ENCODE peak calls at places on chromosomes 6 and 20, in nine cellular contexts. S is cardiac muscle cell; B is colonic mucosa; Z is CD8-positive, alpha-beta T cell; E is stimulated activated CD8-positive, alpha-beta memory T cell treated with anti-CD3 and anti-CD28 coated beads, Interleukin-4, amount 100 ng/mL, for 1 hour; D is glutamatergic neuron; T is GM12865; M is pulmonary artery endothelial cell; R is stimulated activated CD4-positive, alpha-beta T cell treated with anti-CD3 and anti-CD28 coated beads, Interleukin-4, amount 100 ng/mL, for 4 hours. I is an unnamed sample.

GRCh38 chr20:39259808-39260207 is 297.7 kb downstream of the DHX35 start:
- DNase-seq in D (no peak), R (no peak), S (no peak), B (no peak), M (no peak), E (no peak), T (no peak), Z (no peak), I (no peak)

GRCh38 chr6:133466666-133467065 is 225.5 kb downstream of the EYA4 start:
- DNase-seq in S (peak), R (no peak), D (no peak), B (no peak), M (no peak), Z (no peak), T (no peak), E (no peak), I (no peak)

GRCh38 chr6:14422917-14423316 is 305.3 kb downstream of the CD83 start:
- DNase-seq in T (no peak), R (no peak), Z (no peak), B (no peak), D (no peak), S (no peak), E (no peak), M (no peak), I (no peak)

GRCh38 chr6:19691465-19692167 is 145.6 kb upstream of the ID4 start:
- DNase-seq in T (no peak), M (no peak), E (no peak), S (peak), D (peak), R (no peak), B (no peak), Z (no peak), I (no peak)

GRCh38 chr6:70673601-70674000 is 5.9 kb downstream of the SMAP1 start:
- DNase-seq in S (peak), M (no peak), T (no peak), E (no peak), R (no peak), B (no peak), D (no peak), Z (no peak), I (no peak)

GRCh38 chr6:168154263-168154917 is 75.4 kb upstream of the FRMD1 start:
- DNase-seq in M (no peak), R (no peak), T (no peak), B (peak), S (no peak), Z (no peak), E (no peak), D (no peak), I (peak)

GRCh38 chr20:676315-676937 is 824 bp upstream of the SCRT2 start:
- DNase-seq in T (no peak), B (no peak), Z (no peak), R (no peak), M (no peak), E (no peak), S (no peak), D (peak), I (no peak)

GRCh38 chr6:93017626-93018025 is 401.7 kb downstream of the EPHA7 start:
- DNase-seq in T (no peak), R (no peak), M (no peak), S (no peak), B (no peak), E (no peak), D (no peak), Z (no peak), I (no peak)

GRCh38 chr6:4281341-4282293 is 146.2 kb upstream of the ECI2 start:
- DNase-seq in E (no peak), S (peak), Z (peak), M (no peak), T (peak), D (peak), R (no peak), B (peak), I (peak)

GRCh38 chr20:59573837-59574236 is 30.5 kb upstream of the PHACTR3 start:
- DNase-seq in D (no peak), R (no peak), T (no peak), S (no peak), M (no peak), Z (no peak), E (no peak), B (no peak), I (no peak)

GRCh38 chr6:108562503-108562993 is 1.8 kb downstream of the FOXO3 start:
- DNase-seq in D (peak), E (no peak), Z (no peak), T (no peak), R (no peak), B (peak), M (no peak), S (peak), I (peak)

GRCh38 chr20:54680872-54681297 is 205.5 kb downstream of the DOK5 start:
- DNase-seq in Z (no peak), E (no peak), S (peak), R (no peak), B (no peak), M (no peak), D (peak), T (peak), I (peak)

GRCh38 chr20:43690943-43691598 is 24.2 kb downstream of the MYBL2 start:
- DNase-seq in D (no peak), T (no peak), B (no peak), M (no peak), E (no peak), Z (no peak), R (no peak), S (peak), I (no peak)

GRCh38 chr20:52242237-52243230 is 51.0 kb upstream of the ZFP64 start:
- DNase-seq in D (no peak), S (peak), T (no peak), Z (no peak), E (no peak), R (no peak), B (no peak), M (no peak), I (no peak)

GRCh38 chr6:14211596-14211961 is 94.0 kb downstream of the CD83 start:
- DNase-seq in Z (peak), T (peak), D (peak), S (peak), R (peak), M (no peak), E (peak), B (peak), I (peak)

GRCh38 chr20:51022803-51023616 is at the start of gene KCNG1:
- DNase-seq in D (peak), T (no peak), M (peak), B (peak), Z (no peak), R (peak), E (no peak), S (peak), I (peak)

GRCh38 chr6:94487371-94487770 is 1068.0 kb upstream of the EPHA7 start:
- DNase-seq in M (no peak), T (no peak), B (no peak), D (no peak), R (no peak), Z (no peak), S (no peak), E (no peak), I (no peak)

GRCh38 chr6:75098709-75099108 is 107.1 kb downstream of the COL12A1 start:
- DNase-seq in S (peak), Z (no peak), R (no peak), D (no peak), B (peak), E (no peak), T (no peak), M (peak), I (peak)

GRCh38 chr6:34731393-34732060 is 25.8 kb upstream of the SNRPC start:
- DNase-seq in D (no peak), S (no peak), Z (no peak), R (no peak), T (no peak), E (no peak), B (no peak), M (no peak), I (no peak)

GRCh38 chr6:10278786-10279185 is 136.1 kb downstream of the TFAP2A start:
- DNase-seq in Z (no peak), D (no peak), T (no peak), E (no peak), B (no peak), R (no peak), S (no peak), M (no peak), I (no peak)

GRCh38 chr6:36848658-36849441 is 9.6 kb upstream of the CPNE5 start:
- DNase-seq in D (peak), M (no peak), T (no peak), R (no peak), S (peak), E (no peak), Z (no peak), B (peak), I (peak)

GRCh38 chr20:14972690-14973089 is 635.3 kb upstream of the FLRT3 start:
- DNase-seq in E (no peak), M (no peak), R (no peak), B (no peak), D (no peak), Z (no peak), T (no peak), S (no peak), I (no peak)

GRCh38 chr6:144319193-144319592 is 34.1 kb downstream of the UTRN start:
- DNase-seq in Z (no peak), T (no peak), S (no peak), D (no peak), M (no peak), R (no peak), E (no peak), B (no peak), I (no peak)

GRCh38 chr6:104365835-104366234 is 493.9 kb downstream of the HACE1 start:
- DNase-seq in D (no peak), S (no peak), E (no peak), B (no peak), R (no peak), T (no peak), Z (no peak), M (no peak), I (no peak)

GRCh38 chr6:24959333-24959732 is 23.6 kb upstream of the RIPOR2 start:
- DNase-seq in B (no peak), D (no peak), S (no peak), M (no peak), E (no peak), Z (no peak), T (no peak), R (no peak), I (no peak)

GRCh38 chr20:50308513-50309279 is 118.1 kb downstream of the CEBPB start:
- DNase-seq in D (no peak), Z (no peak), S (peak), M (peak), B (peak), E (no peak), T (no peak), R (no peak), I (no peak)

GRCh38 chr6:37990762-37991525 is 171.4 kb downstream of the ZFAND3 start:
- DNase-seq in T (no peak), S (peak), M (no peak), Z (no peak), D (no peak), E (no peak), B (no peak), R (no peak), I (no peak)

GRCh38 chr6:80543598-80544181 is 437.2 kb downstream of the BCKDHB start:
- DNase-seq in M (no peak), D (no peak), B (no peak), T (no peak), S (peak), R (no peak), E (no peak), Z (no peak), I (no peak)

GRCh38 chr6:8539446-8539845 is 104.1 kb upstream of the SLC35B3 start:
- DNase-seq in T (peak), D (no peak), E (no peak), Z (no peak), B (no peak), M (no peak), R (no peak), S (peak), I (no peak)

GRCh38 chr6:90458353-90459224 is 128.3 kb downstream of the MAP3K7 start:
- DNase-seq in S (peak), D (no peak), E (no peak), B (no peak), M (no peak), R (peak), Z (peak), T (peak), I (peak)

GRCh38 chr6:17101422-17102257 is at the start of gene STMND1:
- DNase-seq in B (peak), M (no peak), S (peak), D (peak), E (no peak), T (peak), R (no peak), Z (no peak), I (peak)

GRCh38 chr6:46199387-46199786 is 28.6 kb upstream of the ENPP5 start:
- DNase-seq in B (no peak), T (no peak), R (no peak), S (peak), Z (no peak), M (no peak), E (no peak), D (no peak), I (no peak)

GRCh38 chr6:98641929-98642328 is 192.4 kb upstream of the POU3F2 start:
- DNase-seq in M (no peak), Z (no peak), R (no peak), S (no peak), E (no peak), T (no peak), D (no peak), B (no peak), I (no peak)

GRCh38 chr6:151052021-151052646 is 186.6 kb downstream of the MTHFD1L start:
- DNase-seq in B (peak), D (no peak), T (no peak), S (no peak), E (no peak), R (no peak), Z (no peak), M (no peak), I (no peak)

GRCh38 chr6:157717266-157717870 is 105.7 kb upstream of the SNX9 start:
- DNase-seq in B (peak), Z (no peak), T (no peak), S (no peak), R (no peak), M (no peak), E (no peak), D (no peak), I (peak)

GRCh38 chr6:158018851-158019361 is 37.2 kb downstream of the SYNJ2 start:
- DNase-seq in S (peak), M (no peak), R (no peak), B (no peak), T (no peak), Z (no peak), D (no peak), E (no peak), I (no peak)

GRCh38 chr6:163773646-163774045 is 359.1 kb downstream of the QKI start:
- DNase-seq in E (no peak), R (no peak), Z (no peak), M (no peak), S (no peak), B (no peak), T (no peak), D (no peak), I (no peak)